ENCODE peak calls at places on chromosomes 1 and 21, in nine cellular contexts. J is MCF 10A, S is Peyer's patch, M is EL, T is GM04504, A is cardiac fibroblast, L is breast epithelium, P is GM18507, G is NCI-H82. Z is an unnamed sample.

GRCh38 chr1:244030481-244031040 is 20.5 kb upstream of the ZBTB18 start:
- DNase-seq in J (no peak), S (no peak), M (no peak), T (no peak), A (no peak), L (no peak), P (no peak), G (no peak), Z (no peak)

GRCh38 chr1:29860681-29861080 is 624.4 kb downstream of the PTPRU start:
- DNase-seq in J (no peak), S (no peak), M (no peak), T (no peak), A (no peak), L (no peak), P (no peak), G (no peak), Z (no peak)

GRCh38 chr21:37264808-37265207 is 2.3 kb downstream of the VPS26C start:
- DNase-seq in J (no peak), S (no peak), M (no peak), T (no peak), A (peak; percentile 23), L (no peak), P (no peak), G (no peak), Z (no peak)

GRCh38 chr1:93584238-93585003 is 97.2 kb downstream of the BCAR3 start:
- DNase-seq in J (no peak), S (no peak), M (no peak), T (peak; percentile 68), A (no peak), L (peak; percentile 29), P (no peak), G (no peak), Z (no peak)

GRCh38 chr21:35206141-35207125 is 157.3 kb upstream of the RUNX1 start:
- DNase-seq in J (peak; percentile 51), S (no peak), M (no peak), T (no peak), A (no peak), L (peak; percentile 66), P (no peak), G (no peak), Z (no peak)

GRCh38 chr21:41147096-41147978 is 20.6 kb upstream of the BACE2 start:
- DNase-seq in J (no peak), S (no peak), M (no peak), T (no peak), A (no peak), L (peak; percentile 51), P (no peak), G (peak; percentile 80), Z (no peak)

GRCh38 chr1:40694353-40694874 is 2.9 kb downstream of the NFYC start:
- DNase-seq in J (no peak), S (no peak), M (no peak), T (no peak), A (no peak), L (no peak), P (no peak), G (no peak), Z (no peak)

GRCh38 chr1:173148971-173149370 is 58.2 kb downstream of the TNFSF4 start:
- DNase-seq in J (no peak), S (no peak), M (no peak), T (no peak), A (peak; percentile 16), L (no peak), P (no peak), G (no peak), Z (no peak)

GRCh38 chr1:37561794-37562132 is 5.0 kb downstream of the DNALI1 start:
- DNase-seq in J (peak; percentile 44), S (no peak), M (peak; percentile 49), T (no peak), A (peak; percentile 60), L (no peak), P (peak; percentile 29), G (peak; percentile 62), Z (peak; percentile 34)

GRCh38 chr1:59653968-59654367 is 160.8 kb upstream of the HOOK1 start:
- DNase-seq in J (no peak), S (no peak), M (no peak), T (no peak), A (no peak), L (no peak), P (no peak), G (no peak), Z (no peak)

GRCh38 chr1:14887936-14888335 is 265.6 kb upstream of the TMEM51 start:
- DNase-seq in J (no peak), S (no peak), M (no peak), T (no peak), A (no peak), L (no peak), P (no peak), G (no peak), Z (no peak)

GRCh38 chr1:39671433-39671792 is 494 bp downstream of the NT5C1A start:
- DNase-seq in J (no peak), S (no peak), M (no peak), T (no peak), A (no peak), L (no peak), P (no peak), G (no peak), Z (no peak)

GRCh38 chr1:228862542-228863505 is 127.5 kb downstream of the RHOU start:
- DNase-seq in J (peak; percentile 22), S (no peak), M (no peak), T (no peak), A (no peak), L (no peak), P (no peak), G (no peak), Z (no peak)

GRCh38 chr1:236021424-236022135 is 43.3 kb downstream of the NID1 start:
- DNase-seq in J (no peak), S (no peak), M (no peak), T (peak; percentile 70), A (no peak), L (no peak), P (no peak), G (no peak), Z (no peak)